ENCODE peak calls at places on chromosomes 13 and 19, in six cellular contexts. N is cardiac muscle cell; V is tibial nerve; P is suprapubic skin; S is pancreas; Q is naive thymus-derived CD4-positive, alpha-beta T cell. W is an unnamed sample.

GRCh38 chr19:18469245-18470107 is 31.5 kb upstream of the ISYNA1 start:
- DNase-seq in P (no peak), S (no peak), Q (no peak), N (peak; percentile 80), V (peak; percentile 68), W (peak; percentile 76)

GRCh38 chr13:44106231-44107152 is 226.8 kb downstream of the LACC1 start:
- DNase-seq in S (no peak), P (no peak), N (peak; percentile 8), V (peak; percentile 17), Q (no peak), W (peak; percentile 65)

GRCh38 chr19:51354103-51354741 is 12.0 kb downstream of the ETFB start:
- DNase-seq in Q (no peak), V (no peak), S (no peak), P (no peak), N (no peak), W (no peak)

GRCh38 chr19:9487016-9487415 is 11.4 kb downstream of the ZNF560 start:
- DNase-seq in N (no peak), P (no peak), Q (no peak), V (no peak), S (no peak), W (no peak)

GRCh38 chr13:37085656-37086055 is 19.8 kb downstream of the CSNK1A1L start:
- DNase-seq in Q (no peak), V (no peak), N (no peak), S (no peak), P (no peak), W (no peak)

GRCh38 chr13:23960566-23961156 is 63.4 kb upstream of the C1QTNF9B start:
- DNase-seq in Q (no peak), V (peak; percentile 14), P (no peak), N (peak; percentile 69), S (no peak), W (no peak)

GRCh38 chr13:42812311-42812710 is 30.9 kb downstream of the FAM216B start:
- DNase-seq in N (peak; percentile 26), P (no peak), S (no peak), Q (no peak), V (no peak), W (no peak)

GRCh38 chr13:46575321-46575721 is 22.4 kb downstream of the LRCH1 start:
- DNase-seq in S (no peak), Q (no peak), V (no peak), P (no peak), N (peak; percentile 70), W (no peak)

GRCh38 chr19:38852231-38853044 is 2.7 kb upstream of the HNRNPL start:
- DNase-seq in V (peak; percentile 51), N (peak; percentile 55), P (peak; percentile 86), Q (peak; percentile 32), S (peak; percentile 71), W (peak; percentile 79)

GRCh38 chr13:19634129-19634740 is 776 bp downstream of the MPHOSPH8 start:
- DNase-seq in S (no peak), V (peak; percentile 26), P (no peak), Q (no peak), N (peak; percentile 50), W (no peak)

GRCh38 chr19:5492813-5493409 is 37.7 kb downstream of the ZNRF4 start:
- DNase-seq in N (no peak), P (no peak), V (no peak), Q (no peak), S (no peak), W (no peak)

GRCh38 chr19:49335071-49335783 is at the start of gene CD37:
- DNase-seq in V (no peak), P (peak; percentile 74), S (peak; percentile 14), Q (peak; percentile 59), N (no peak), W (no peak)

GRCh38 chr13:23842406-23842805 is 46.8 kb downstream of the MIPEP start:
- DNase-seq in P (no peak), Q (no peak), S (no peak), V (no peak), N (no peak), W (no peak)

GRCh38 chr19:51366050-51366998 is at the start of gene ETFB:
- DNase-seq in Q (peak; percentile 82), S (peak; percentile 99), N (peak; percentile 99), V (peak; percentile 98), P (peak; percentile 99), W (peak; percentile 99)

GRCh38 chr19:56933014-56933705 is 92.6 kb upstream of the PEG3 start:
- DNase-seq in Q (no peak), V (no peak), S (no peak), P (no peak), N (no peak), W (no peak)

GRCh38 chr19:41918095-41918494 is 10.2 kb downstream of the ERFL start:
- DNase-seq in N (no peak), Q (no peak), V (no peak), P (no peak), S (no peak), W (no peak)

GRCh38 chr19:41915248-41916032 is 12.8 kb downstream of the ERFL start:
- DNase-seq in P (no peak), V (no peak), N (no peak), S (no peak), Q (no peak), W (no peak)

GRCh38 chr19:41918653-41919244 is 9.5 kb downstream of the ERFL start:
- DNase-seq in Q (no peak), S (no peak), P (no peak), V (no peak), N (no peak), W (no peak)

GRCh38 chr19:41916033-41916424 is 12.2 kb downstream of the ERFL start:
- DNase-seq in S (no peak), P (no peak), N (no peak), Q (no peak), V (no peak), W (no peak)

DNA sequence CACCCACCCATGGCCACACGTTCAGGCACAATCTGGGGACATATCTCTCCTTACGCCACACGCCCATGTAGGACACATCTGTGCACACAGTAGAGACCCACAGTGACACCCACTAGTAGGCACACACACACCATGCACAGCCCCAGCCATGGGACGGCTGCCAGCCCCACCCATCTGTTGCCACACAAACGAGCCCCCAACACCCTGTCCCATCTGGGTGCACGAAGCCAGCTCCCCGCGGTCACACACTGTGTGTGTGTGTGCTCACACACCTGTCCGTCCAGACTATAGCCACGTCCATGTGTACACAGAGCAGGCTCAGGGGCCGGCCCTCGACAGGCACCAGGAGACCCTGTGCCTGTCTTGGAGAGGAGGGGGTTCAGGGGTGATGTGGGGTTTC is 10.6 kb downstream of the ERFL start:
- DNase-seq in V (no peak), S (no peak), Q (no peak), P (no peak), N (no peak), W (no peak)
- H3K27me3 ChIP-seq in V (no peaks in the 10 kb centered on the region), S (no peaks in the 10 kb centered on the region), Q (peaks cover 23% of the 10 kb centered on the region), P (peaks cover 91% of the 10 kb centered on the region), N (peaks cover 100% of the 10 kb centered on the region), W (peaks cover 26% of the 10 kb centered on the region)

GRCh38 chr13:39631307-39631706 is 24.2 kb upstream of the COG6 start:
- DNase-seq in V (no peak), Q (no peak), P (no peak), S (no peak), N (no peak), W (no peak)

GRCh38 chr13:39635564-39635963 is 19.9 kb upstream of the COG6 start:
- DNase-seq in S (no peak), P (no peak), Q (no peak), V (no peak), N (no peak), W (no peak)

GRCh38 chr13:39632994-39633393 is 22.5 kb upstream of the COG6 start:
- DNase-seq in S (no peak), Q (no peak), P (no peak), N (no peak), V (no peak), W (no peak)

GRCh38 chr13:39637890-39638289 is 17.6 kb upstream of the COG6 start:
- DNase-seq in V (no peak), Q (no peak), S (no peak), P (no peak), N (no peak), W (no peak)

GRCh38 chr13:39634956-39635355 is 20.5 kb upstream of the COG6 start:
- DNase-seq in N (no peak), Q (no peak), S (no peak), P (no peak), V (no peak), W (no peak)
- H3K4me3 ChIP-seq in N (no peak overlapping the region), Q (no peak overlapping the region), S (no peak overlapping the region), P (no peak overlapping the region), V (no peak overlapping the region), W (no peak overlapping the region)

DNA sequence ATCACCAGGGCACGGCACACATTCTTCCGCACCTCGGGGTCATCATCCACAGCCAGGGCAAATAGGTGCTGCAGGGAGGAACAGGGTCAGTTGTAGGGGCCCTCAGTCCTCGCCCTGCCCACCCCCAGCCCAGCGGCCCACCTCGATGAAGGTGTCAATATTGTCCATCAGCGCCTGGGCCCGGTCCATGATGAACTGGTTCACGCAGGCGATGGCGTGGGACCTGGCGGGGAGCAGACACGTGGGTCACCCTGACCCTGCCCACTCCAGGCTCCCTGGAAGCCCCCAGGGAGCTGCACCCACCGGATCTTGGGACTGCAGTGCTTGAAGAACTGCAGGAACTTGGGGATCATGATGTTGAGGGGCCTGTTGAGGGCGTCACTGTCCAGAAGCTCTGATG is 8.6 kb downstream of the TNPO2 start:
- DNase-seq in N (no peak), S (no peak), Q (no peak), V (no peak), P (no peak), W (no peak)
- H3K4me1 ChIP-seq in N (no peaks in the 10 kb centered on the region), S (no peaks in the 10 kb centered on the region), Q (no peaks in the 10 kb centered on the region), V (peaks cover 22% of the 10 kb centered on the region), P (peaks cover 8% of the 10 kb centered on the region), W (peaks cover 6% of the 10 kb centered on the region)

GRCh38 chr19:7700128-7700470 is 1.8 kb downstream of the FCER2 start:
- DNase-seq in Q (no peak), S (no peak), P (no peak), V (no peak), N (no peak), W (no peak)

GRCh38 chr19:7699003-7699402 is 2.9 kb downstream of the FCER2 start:
- DNase-seq in P (no peak), S (no peak), V (no peak), Q (no peak), N (no peak), W (no peak)

GRCh38 chr19:7699422-7700127 is 2.4 kb downstream of the FCER2 start:
- DNase-seq in P (no peak), S (no peak), V (no peak), N (no peak), Q (no peak), W (no peak)

GRCh38 chr19:7698583-7698982 is 3.3 kb downstream of the FCER2 start:
- DNase-seq in N (no peak), P (no peak), V (no peak), Q (no peak), S (no peak), W (no peak)

DNA sequence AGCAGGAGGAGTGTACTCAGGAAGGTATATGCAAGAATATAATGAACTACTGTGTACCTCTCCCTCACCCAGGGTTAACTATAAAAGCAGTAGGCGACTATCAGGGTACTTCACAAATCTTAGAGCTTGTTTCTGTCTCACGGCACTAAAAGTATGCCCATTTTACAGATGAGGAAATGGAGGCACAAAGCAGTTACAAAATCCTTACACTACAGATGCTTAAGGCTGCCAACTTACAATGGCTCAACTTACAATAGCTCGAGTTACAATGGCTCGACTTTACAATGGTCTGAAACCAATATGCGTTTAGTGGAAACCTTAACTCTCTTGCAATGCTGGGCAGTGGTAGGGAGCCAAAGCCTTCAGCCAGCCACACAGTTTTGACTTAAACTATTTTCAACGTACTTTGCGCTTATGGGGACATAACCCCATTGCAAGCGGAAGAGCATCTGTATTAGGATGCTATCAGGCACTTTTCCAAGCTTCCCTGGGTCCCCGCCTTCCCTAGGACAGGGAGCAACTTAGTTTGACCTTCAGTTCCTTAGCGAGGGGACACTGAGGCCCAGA is 4.1 kb downstream of the FCER2 start:
- DNase-seq in N (no peak), S (no peak), P (no peak), V (no peak), Q (no peak), W (no peak)
- H3K27me3 ChIP-seq in N (peaks cover 11% of the 10 kb centered on the region), S (no peaks in the 10 kb centered on the region), P (peaks cover 45% of the 10 kb centered on the region), V (no peaks in the 10 kb centered on the region), Q (no peaks in the 10 kb centered on the region), W (no peaks in the 10 kb centered on the region)

W was measured in right atrium auricular region.